ENCODE peak calls at places on chromosomes 1 and 21, in five cellular contexts. One of them, this sample, is unnamed.

GRCh38 chr21:31730687-31731111 is 1.2 kb downstream of the SCAF4 start:
- DNase-seq in amniotic stem cell: no peak
- DNase-seq in coronary artery: no peak
- DNase-seq in RCC 7860: no peak
- DNase-seq in cardiac muscle cell: no peak
- DNase-seq in this sample: peak

GRCh38 chr1:204927673-204928641 is 57.3 kb downstream of the NFASC start:
- DNase-seq in amniotic stem cell: no peak
- DNase-seq in coronary artery: peak
- DNase-seq in RCC 7860: no peak
- DNase-seq in cardiac muscle cell: no peak
- DNase-seq in this sample: peak

GRCh38 chr1:8342325-8342724 is 24.4 kb downstream of the SLC45A1 start:
- DNase-seq in amniotic stem cell: no peak
- DNase-seq in coronary artery: no peak
- DNase-seq in RCC 7860: no peak
- DNase-seq in cardiac muscle cell: peak
- DNase-seq in this sample: no peak

GRCh38 chr1:116777831-116778830 is 23.9 kb downstream of the CD2 start:
- DNase-seq in amniotic stem cell: peak
- DNase-seq in coronary artery: no peak
- DNase-seq in RCC 7860: no peak
- DNase-seq in cardiac muscle cell: peak
- DNase-seq in this sample: no peak

GRCh38 chr1:45586769-45587168 is 2.9 kb downstream of the NASP start:
- DNase-seq in amniotic stem cell: no peak
- DNase-seq in coronary artery: no peak
- DNase-seq in RCC 7860: no peak
- DNase-seq in cardiac muscle cell: no peak
- DNase-seq in this sample: no peak

GRCh38 chr1:181148636-181149035 is 60.1 kb downstream of the IER5 start:
- DNase-seq in amniotic stem cell: no peak
- DNase-seq in coronary artery: no peak
- DNase-seq in RCC 7860: no peak
- DNase-seq in cardiac muscle cell: no peak
- DNase-seq in this sample: no peak

GRCh38 chr1:58358311-58358710 is 188.2 kb downstream of the OMA1 start:
- DNase-seq in amniotic stem cell: no peak
- DNase-seq in coronary artery: no peak
- DNase-seq in RCC 7860: no peak
- DNase-seq in cardiac muscle cell: peak
- DNase-seq in this sample: peak

GRCh38 chr1:54853096-54853792 is 33.8 kb downstream of the DHCR24 start:
- DNase-seq in amniotic stem cell: no peak
- DNase-seq in coronary artery: no peak
- DNase-seq in RCC 7860: no peak
- DNase-seq in cardiac muscle cell: no peak
- DNase-seq in this sample: no peak

GRCh38 chr1:109802901-109803561 is 39.3 kb upstream of the EPS8L3 start:
- DNase-seq in amniotic stem cell: no peak
- DNase-seq in coronary artery: peak
- DNase-seq in RCC 7860: no peak
- DNase-seq in cardiac muscle cell: no peak
- DNase-seq in this sample: no peak

GRCh38 chr1:67687649-67688048 is 2.6 kb downstream of the GADD45A start:
- DNase-seq in amniotic stem cell: no peak
- DNase-seq in coronary artery: no peak
- DNase-seq in RCC 7860: peak
- DNase-seq in cardiac muscle cell: peak
- DNase-seq in this sample: no peak

GRCh38 chr1:230883964-230884363 is 15.6 kb upstream of the C1orf198 start:
- DNase-seq in amniotic stem cell: no peak
- DNase-seq in coronary artery: no peak
- DNase-seq in RCC 7860: no peak
- DNase-seq in cardiac muscle cell: no peak
- DNase-seq in this sample: no peak

GRCh38 chr1:154970631-154971340 is at the start of gene SHC1:
- DNase-seq in amniotic stem cell: peak
- DNase-seq in coronary artery: peak
- DNase-seq in RCC 7860: peak
- DNase-seq in cardiac muscle cell: peak
- DNase-seq in this sample: peak

GRCh38 chr1:205515781-205516253 is 11.3 kb downstream of the CDK18 start:
- DNase-seq in amniotic stem cell: no peak
- DNase-seq in coronary artery: no peak
- DNase-seq in RCC 7860: no peak
- DNase-seq in cardiac muscle cell: peak
- DNase-seq in this sample: peak

GRCh38 chr21:18460979-18461378 is 57.4 kb upstream of the TMPRSS15 start:
- DNase-seq in amniotic stem cell: no peak
- DNase-seq in coronary artery: no peak
- DNase-seq in RCC 7860: no peak
- DNase-seq in cardiac muscle cell: no peak
- DNase-seq in this sample: no peak

GRCh38 chr1:185291159-185291558 is 25.9 kb downstream of the IVNS1ABP start:
- DNase-seq in amniotic stem cell: no peak
- DNase-seq in coronary artery: no peak
- DNase-seq in RCC 7860: no peak
- DNase-seq in cardiac muscle cell: no peak
- DNase-seq in this sample: no peak

GRCh38 chr1:209755926-209756607 is at the start of gene TRAF3IP3:
- DNase-seq in amniotic stem cell: no peak
- DNase-seq in coronary artery: no peak
- DNase-seq in RCC 7860: no peak
- DNase-seq in cardiac muscle cell: no peak
- DNase-seq in this sample: no peak

GRCh38 chr1:192635041-192635440 is 906 bp upstream of the RGS13 start:
- DNase-seq in amniotic stem cell: no peak
- DNase-seq in coronary artery: no peak
- DNase-seq in RCC 7860: no peak
- DNase-seq in cardiac muscle cell: no peak
- DNase-seq in this sample: no peak